ENCODE peak calls at places on chromosomes 2 and 18, in seven cellular contexts. B, N, F, W, Y, U and L are unnamed samples.

GRCh38 chr2:153873062-153874048 is 1.6 kb downstream of the GALNT13 start:
- DNase-seq in F (no peak), N (no peak), Y (no peak), B (no peak), W (no peak), U (peak; percentile 26), L (no peak)

GRCh38 chr18:54444309-54444914 is 86.7 kb downstream of the C18orf54 start:
- DNase-seq in Y (no peak), U (no peak), F (peak; percentile 22), B (peak; percentile 71), N (no peak), W (peak; percentile 66), L (peak; percentile 54)

GRCh38 chr2:67322361-67323001 is 74.7 kb upstream of the ETAA1 start:
- DNase-seq in B (peak; percentile 40), U (no peak), F (peak; percentile 21), Y (peak; percentile 58), N (no peak), W (peak; percentile 28), L (peak; percentile 11)

GRCh38 chr2:158497486-158497885 is 40.7 kb downstream of the PKP4 start:
- DNase-seq in Y (no peak), U (no peak), N (no peak), W (peak; percentile 12), F (no peak), B (no peak), L (no peak)

GRCh38 chr2:68878753-68879152 is 7.6 kb upstream of the BMP10 start:
- DNase-seq in B (no peak), U (no peak), W (peak; percentile 49), Y (no peak), N (no peak), F (no peak), L (peak; percentile 22)

GRCh38 chr2:238152811-238153688 is 5.7 kb upstream of the ERFE start:
- DNase-seq in U (no peak), N (no peak), Y (no peak), W (no peak), F (no peak), B (no peak), L (no peak)

GRCh38 chr2:96662360-96662759 is 19.8 kb downstream of the FER1L5 start:
- DNase-seq in F (no peak), Y (no peak), B (no peak), U (no peak), N (no peak), W (no peak), L (no peak)

GRCh38 chr18:59799383-59800015 is 100.3 kb upstream of the PMAIP1 start:
- DNase-seq in U (no peak), F (no peak), B (no peak), W (no peak), Y (no peak), N (no peak), L (no peak)

GRCh38 chr2:187526776-187527175 is 27.5 kb downstream of the TFPI start:
- DNase-seq in W (no peak), B (no peak), Y (no peak), F (no peak), U (no peak), N (no peak), L (no peak)

GRCh38 chr2:128594953-128595677 is 276.4 kb upstream of the HS6ST1 start:
- DNase-seq in Y (peak; percentile 36), F (no peak), W (no peak), N (no peak), U (no peak), B (no peak), L (no peak)

GRCh38 chr2:66984864-66985263 is 412.3 kb upstream of the ETAA1 start:
- DNase-seq in Y (no peak), N (no peak), B (no peak), U (no peak), F (no peak), W (no peak), L (no peak)

GRCh38 chr2:191394043-191394442 is 148.8 kb downstream of the MYO1B start:
- DNase-seq in W (no peak), F (no peak), Y (no peak), B (no peak), U (no peak), N (no peak), L (no peak)

GRCh38 chr2:11872247-11872947 is 126.0 kb downstream of the LPIN1 start:
- DNase-seq in Y (peak; percentile 49), F (no peak), N (no peak), U (no peak), W (peak; percentile 81), B (no peak), L (no peak)

GRCh38 chr18:72848534-72849237 is 19.1 kb downstream of the NETO1 start:
- DNase-seq in U (no peak), Y (no peak), W (no peak), B (no peak), N (no peak), F (no peak), L (no peak)

GRCh38 chr2:52658598-52658997 is 1109.0 kb upstream of the CHAC2 start:
- DNase-seq in W (peak; percentile 82), F (no peak), B (no peak), U (no peak), Y (no peak), N (no peak), L (peak; percentile 6)

GRCh38 chr18:56645415-56646016 is 5.6 kb upstream of the WDR7 start:
- DNase-seq in B (no peak), N (no peak), U (no peak), W (peak; percentile 16), F (no peak), Y (no peak), L (peak; percentile 1)

GRCh38 chr2:65240657-65241056 is 13.0 kb downstream of the ACTR2 start:
- DNase-seq in B (no peak), Y (no peak), F (no peak), N (no peak), U (no peak), W (no peak), L (no peak)

GRCh38 chr18:941331-941730 is 36.7 kb downstream of the ADCYAP1 start:
- DNase-seq in F (no peak), B (no peak), U (no peak), N (no peak), W (no peak), Y (no peak), L (no peak)

GRCh38 chr18:950026-950631 is 45.5 kb downstream of the ADCYAP1 start:
- DNase-seq in F (no peak), U (no peak), N (no peak), B (no peak), Y (no peak), W (no peak), L (no peak)

GRCh38 chr18:939958-940357 is 35.3 kb downstream of the ADCYAP1 start:
- DNase-seq in B (no peak), U (no peak), F (no peak), N (no peak), W (no peak), Y (no peak), L (no peak)

GRCh38 chr18:939167-939566 is 34.5 kb downstream of the ADCYAP1 start:
- DNase-seq in U (no peak), B (no peak), Y (no peak), W (no peak), F (no peak), N (no peak), L (no peak)

GRCh38 chr18:944440-944839 is 39.8 kb downstream of the ADCYAP1 start:
- DNase-seq in F (no peak), N (no peak), B (no peak), W (no peak), U (no peak), Y (peak; percentile 56), L (no peak)
- H3K4me3 ChIP-seq in F (no peak overlapping the region), N (no peak overlapping the region), B (no peak overlapping the region), W (no peak overlapping the region), U (no peak overlapping the region), Y (no peak overlapping the region), L (no peak overlapping the region)

GRCh38 chr2:198315791-198316190 is 511.4 kb downstream of the PLCL1 start:
- DNase-seq in F (no peak), B (no peak), W (no peak), Y (no peak), N (no peak), U (no peak), L (no peak)
- H3K27me3 ChIP-seq in F (no peaks in the 10 kb centered on the region), B (no peaks in the 10 kb centered on the region), W (peaks cover 27% of the 10 kb centered on the region), Y (peaks cover 17% of the 10 kb centered on the region), N (no peaks in the 10 kb centered on the region), U (no peaks in the 10 kb centered on the region), L (no peaks in the 10 kb centered on the region)

GRCh38 chr18:76209597-76209996 is 285.4 kb downstream of the ZNF516 start:
- DNase-seq in F (no peak), B (no peak), N (no peak), Y (no peak), W (no peak), U (no peak), L (no peak)

GRCh38 chr18:76216096-76216495 is 278.9 kb downstream of the ZNF516 start:
- DNase-seq in N (no peak), F (no peak), B (no peak), W (no peak), Y (no peak), U (no peak), L (no peak)

GRCh38 chr18:76212958-76213357 is 282.1 kb downstream of the ZNF516 start:
- DNase-seq in Y (no peak), W (no peak), U (no peak), F (no peak), B (peak; percentile 20), N (no peak), L (no peak)

GRCh38 chr18:76219023-76219422 is 276.0 kb downstream of the ZNF516 start:
- DNase-seq in Y (no peak), F (no peak), N (no peak), B (no peak), W (no peak), U (no peak), L (no peak)

GRCh38 chr18:76213996-76214395 is 281.0 kb downstream of the ZNF516 start:
- DNase-seq in B (no peak), W (no peak), N (no peak), U (no peak), F (no peak), Y (no peak), L (no peak)
- H3K4me3 ChIP-seq in B (no peak overlapping the region), W (no peak overlapping the region), N (no peak overlapping the region), U (no peak overlapping the region), F (no peak overlapping the region), Y (no peak overlapping the region), L (no peak overlapping the region)

GRCh38 chr2:239695728-239696240 is 295.0 kb upstream of the HDAC4 start:
- DNase-seq in Y (no peak), F (no peak), W (no peak), B (no peak), U (no peak), N (no peak), L (no peak)

GRCh38 chr2:239694487-239694886 is 293.7 kb upstream of the HDAC4 start:
- DNase-seq in B (no peak), N (no peak), W (no peak), U (no peak), F (no peak), Y (no peak), L (no peak)

GRCh38 chr2:239697765-239698164 is 296.9 kb upstream of the HDAC4 start:
- DNase-seq in Y (peak; percentile 45), F (no peak), W (no peak), B (no peak), U (no peak), N (no peak), L (no peak)

GRCh38 chr2:239695106-239695727 is 294.4 kb upstream of the HDAC4 start:
- DNase-seq in W (no peak), U (no peak), B (no peak), Y (peak; percentile 27), F (no peak), N (no peak), L (no peak)

GRCh38 chr2:239696559-239697207 is 295.9 kb upstream of the HDAC4 start:
- DNase-seq in Y (peak; percentile 30), W (no peak), F (no peak), U (no peak), N (no peak), B (no peak), L (no peak)
- H3K27me3 ChIP-seq in Y (peaks cover 4% of the 10 kb centered on the region), W (no peaks in the 10 kb centered on the region), F (no peaks in the 10 kb centered on the region), U (no peaks in the 10 kb centered on the region), N (no peaks in the 10 kb centered on the region), B (no peaks in the 10 kb centered on the region), L (peaks cover 6% of the 10 kb centered on the region)